ENCODE peak calls at places on chromosome 13, in nine cellular contexts. One of them, this sample, is unnamed.

GRCh38 chr13:49927755-49928154 is 8.4 kb downstream of the SPRYD7 start:
- DNase-seq in neural crest cell: no peak
- DNase-seq in nephron progenitor cell: no peak
- DNase-seq in right atrium auricular region: no peak
- DNase-seq in hepatocyte: no peak
- DNase-seq in HFF-Myc: no peak
- DNase-seq in WTC11: no peak
- DNase-seq in heart right ventricle: no peak
- DNase-seq in activated CD8-positive, alpha-beta T cell treated with anti-CD3 and anti-CD28 coated beads for 36 hours: no peak
- DNase-seq in this sample: no peak

GRCh38 chr13:44396963-44397580 is 23.4 kb downstream of the SERP2 start:
- DNase-seq in neural crest cell: no peak
- DNase-seq in nephron progenitor cell: peak
- DNase-seq in right atrium auricular region: no peak
- DNase-seq in hepatocyte: peak
- DNase-seq in HFF-Myc: no peak
- DNase-seq in WTC11: no peak
- DNase-seq in heart right ventricle: peak
- DNase-seq in activated CD8-positive, alpha-beta T cell treated with anti-CD3 and anti-CD28 coated beads for 36 hours: no peak
- DNase-seq in this sample: no peak

GRCh38 chr13:66574606-66575005 is 655.5 kb downstream of the PCDH9 start:
- DNase-seq in neural crest cell: no peak
- DNase-seq in nephron progenitor cell: no peak
- DNase-seq in right atrium auricular region: no peak
- DNase-seq in hepatocyte: no peak
- DNase-seq in HFF-Myc: no peak
- DNase-seq in WTC11: no peak
- DNase-seq in heart right ventricle: no peak
- DNase-seq in activated CD8-positive, alpha-beta T cell treated with anti-CD3 and anti-CD28 coated beads for 36 hours: no peak
- DNase-seq in this sample: no peak

GRCh38 chr13:91567485-91568207 is 169.2 kb downstream of the GPC5 start:
- DNase-seq in neural crest cell: no peak
- DNase-seq in nephron progenitor cell: no peak
- DNase-seq in right atrium auricular region: no peak
- DNase-seq in hepatocyte: no peak
- DNase-seq in HFF-Myc: no peak
- DNase-seq in WTC11: no peak
- DNase-seq in heart right ventricle: no peak
- DNase-seq in activated CD8-positive, alpha-beta T cell treated with anti-CD3 and anti-CD28 coated beads for 36 hours: no peak
- DNase-seq in this sample: no peak

GRCh38 chr13:56906909-56907308 is 233.8 kb upstream of the PRR20A start:
- DNase-seq in neural crest cell: no peak
- DNase-seq in nephron progenitor cell: no peak
- DNase-seq in right atrium auricular region: no peak
- DNase-seq in hepatocyte: no peak
- DNase-seq in HFF-Myc: no peak
- DNase-seq in WTC11: no peak
- DNase-seq in heart right ventricle: no peak
- DNase-seq in activated CD8-positive, alpha-beta T cell treated with anti-CD3 and anti-CD28 coated beads for 36 hours: no peak
- DNase-seq in this sample: no peak

GRCh38 chr13:50592412-50593145 is 250.9 kb downstream of the DLEU7 start:
- DNase-seq in neural crest cell: no peak
- DNase-seq in nephron progenitor cell: no peak
- DNase-seq in right atrium auricular region: no peak
- DNase-seq in hepatocyte: no peak
- DNase-seq in HFF-Myc: no peak
- DNase-seq in WTC11: no peak
- DNase-seq in heart right ventricle: no peak
- DNase-seq in activated CD8-positive, alpha-beta T cell treated with anti-CD3 and anti-CD28 coated beads for 36 hours: no peak
- DNase-seq in this sample: no peak

GRCh38 chr13:31096624-31097302 is 64.9 kb downstream of the HSPH1 start:
- DNase-seq in neural crest cell: no peak
- DNase-seq in nephron progenitor cell: no peak
- DNase-seq in right atrium auricular region: no peak
- DNase-seq in hepatocyte: no peak
- DNase-seq in HFF-Myc: no peak
- DNase-seq in WTC11: no peak
- DNase-seq in heart right ventricle: no peak
- DNase-seq in activated CD8-positive, alpha-beta T cell treated with anti-CD3 and anti-CD28 coated beads for 36 hours: no peak
- DNase-seq in this sample: no peak

GRCh38 chr13:98798849-98799645 is 46.6 kb upstream of the SLC15A1 start:
- DNase-seq in neural crest cell: no peak
- DNase-seq in nephron progenitor cell: no peak
- DNase-seq in right atrium auricular region: no peak
- DNase-seq in hepatocyte: no peak
- DNase-seq in HFF-Myc: peak
- DNase-seq in WTC11: no peak
- DNase-seq in heart right ventricle: no peak
- DNase-seq in activated CD8-positive, alpha-beta T cell treated with anti-CD3 and anti-CD28 coated beads for 36 hours: no peak
- DNase-seq in this sample: no peak

GRCh38 chr13:48142437-48142836 is 47.5 kb upstream of the MED4 start:
- DNase-seq in neural crest cell: no peak
- DNase-seq in nephron progenitor cell: no peak
- DNase-seq in right atrium auricular region: no peak
- DNase-seq in hepatocyte: no peak
- DNase-seq in HFF-Myc: no peak
- DNase-seq in WTC11: no peak
- DNase-seq in heart right ventricle: no peak
- DNase-seq in activated CD8-positive, alpha-beta T cell treated with anti-CD3 and anti-CD28 coated beads for 36 hours: no peak
- DNase-seq in this sample: peak

GRCh38 chr13:35526577-35526976 is 50.1 kb upstream of the MAB21L1 start:
- DNase-seq in neural crest cell: no peak
- DNase-seq in nephron progenitor cell: no peak
- DNase-seq in right atrium auricular region: no peak
- DNase-seq in hepatocyte: no peak
- DNase-seq in HFF-Myc: no peak
- DNase-seq in WTC11: no peak
- DNase-seq in heart right ventricle: no peak
- DNase-seq in activated CD8-positive, alpha-beta T cell treated with anti-CD3 and anti-CD28 coated beads for 36 hours: no peak
- DNase-seq in this sample: no peak

GRCh38 chr13:23960566-23961156 is 63.4 kb upstream of the C1QTNF9B start:
- DNase-seq in neural crest cell: no peak
- DNase-seq in nephron progenitor cell: peak
- DNase-seq in right atrium auricular region: no peak
- DNase-seq in hepatocyte: peak
- DNase-seq in HFF-Myc: no peak
- DNase-seq in WTC11: no peak
- DNase-seq in heart right ventricle: no peak
- DNase-seq in activated CD8-positive, alpha-beta T cell treated with anti-CD3 and anti-CD28 coated beads for 36 hours: peak
- DNase-seq in this sample: no peak

GRCh38 chr13:20993661-20994440 is 67.5 kb downstream of the LATS2 start:
- DNase-seq in neural crest cell: no peak
- DNase-seq in nephron progenitor cell: no peak
- DNase-seq in right atrium auricular region: peak
- DNase-seq in hepatocyte: no peak
- DNase-seq in HFF-Myc: peak
- DNase-seq in WTC11: no peak
- DNase-seq in heart right ventricle: no peak
- DNase-seq in activated CD8-positive, alpha-beta T cell treated with anti-CD3 and anti-CD28 coated beads for 36 hours: no peak
- DNase-seq in this sample: no peak

GRCh38 chr13:50421457-50422130 is 406.4 kb downstream of the KCNRG start:
- DNase-seq in neural crest cell: no peak
- DNase-seq in nephron progenitor cell: no peak
- DNase-seq in right atrium auricular region: no peak
- DNase-seq in hepatocyte: no peak
- DNase-seq in HFF-Myc: peak
- DNase-seq in WTC11: no peak
- DNase-seq in heart right ventricle: no peak
- DNase-seq in activated CD8-positive, alpha-beta T cell treated with anti-CD3 and anti-CD28 coated beads for 36 hours: no peak
- DNase-seq in this sample: no peak

GRCh38 chr13:99471231-99472202 is 29.8 kb upstream of the TM9SF2 start:
- DNase-seq in neural crest cell: no peak
- DNase-seq in nephron progenitor cell: no peak
- DNase-seq in right atrium auricular region: no peak
- DNase-seq in hepatocyte: no peak
- DNase-seq in HFF-Myc: no peak
- DNase-seq in WTC11: no peak
- DNase-seq in heart right ventricle: no peak
- DNase-seq in activated CD8-positive, alpha-beta T cell treated with anti-CD3 and anti-CD28 coated beads for 36 hours: no peak
- DNase-seq in this sample: no peak

GRCh38 chr13:70023506-70023905 is 84.1 kb upstream of the ATXN8OS start:
- DNase-seq in neural crest cell: no peak
- DNase-seq in nephron progenitor cell: no peak
- DNase-seq in right atrium auricular region: no peak
- DNase-seq in hepatocyte: no peak
- DNase-seq in HFF-Myc: no peak
- DNase-seq in WTC11: no peak
- DNase-seq in heart right ventricle: no peak
- DNase-seq in activated CD8-positive, alpha-beta T cell treated with anti-CD3 and anti-CD28 coated beads for 36 hours: no peak
- DNase-seq in this sample: no peak

GRCh38 chr13:36848228-36848982 is 29.4 kb downstream of the RFXAP start:
- DNase-seq in neural crest cell: no peak
- DNase-seq in nephron progenitor cell: no peak
- DNase-seq in right atrium auricular region: no peak
- DNase-seq in hepatocyte: no peak
- DNase-seq in HFF-Myc: no peak
- DNase-seq in WTC11: peak
- DNase-seq in heart right ventricle: no peak
- DNase-seq in activated CD8-positive, alpha-beta T cell treated with anti-CD3 and anti-CD28 coated beads for 36 hours: peak
- DNase-seq in this sample: no peak

GRCh38 chr13:99980201-99981114 is 1.1 kb upstream of the ZIC2 start:
- DNase-seq in neural crest cell: no peak
- DNase-seq in nephron progenitor cell: peak
- DNase-seq in right atrium auricular region: peak
- DNase-seq in hepatocyte: peak
- DNase-seq in HFF-Myc: no peak
- DNase-seq in WTC11: peak
- DNase-seq in heart right ventricle: no peak
- DNase-seq in activated CD8-positive, alpha-beta T cell treated with anti-CD3 and anti-CD28 coated beads for 36 hours: peak
- DNase-seq in this sample: peak

GRCh38 chr13:109764474-109765292 is 21.7 kb downstream of the IRS2 start:
- DNase-seq in neural crest cell: no peak
- DNase-seq in nephron progenitor cell: no peak
- DNase-seq in right atrium auricular region: no peak
- DNase-seq in hepatocyte: no peak
- DNase-seq in HFF-Myc: no peak
- DNase-seq in WTC11: no peak
- DNase-seq in heart right ventricle: no peak
- DNase-seq in activated CD8-positive, alpha-beta T cell treated with anti-CD3 and anti-CD28 coated beads for 36 hours: peak
- DNase-seq in this sample: no peak

GRCh38 chr13:35909837-35910236 is 221.3 kb downstream of the DCLK1 start:
- DNase-seq in neural crest cell: no peak
- DNase-seq in nephron progenitor cell: no peak
- DNase-seq in right atrium auricular region: no peak
- DNase-seq in hepatocyte: no peak
- DNase-seq in HFF-Myc: no peak
- DNase-seq in WTC11: no peak
- DNase-seq in heart right ventricle: no peak
- DNase-seq in activated CD8-positive, alpha-beta T cell treated with anti-CD3 and anti-CD28 coated beads for 36 hours: no peak
- DNase-seq in this sample: no peak

GRCh38 chr13:24624801-24625231 is 55.4 kb upstream of the ATP12A start:
- DNase-seq in neural crest cell: no peak
- DNase-seq in nephron progenitor cell: no peak
- DNase-seq in right atrium auricular region: no peak
- DNase-seq in hepatocyte: no peak
- DNase-seq in HFF-Myc: no peak
- DNase-seq in WTC11: no peak
- DNase-seq in heart right ventricle: no peak
- DNase-seq in activated CD8-positive, alpha-beta T cell treated with anti-CD3 and anti-CD28 coated beads for 36 hours: no peak
- DNase-seq in this sample: no peak

GRCh38 chr13:24074687-24075086 is 85.8 kb upstream of the SPATA13 start:
- DNase-seq in neural crest cell: no peak
- DNase-seq in nephron progenitor cell: no peak
- DNase-seq in right atrium auricular region: peak
- DNase-seq in hepatocyte: no peak
- DNase-seq in HFF-Myc: no peak
- DNase-seq in WTC11: no peak
- DNase-seq in heart right ventricle: no peak
- DNase-seq in activated CD8-positive, alpha-beta T cell treated with anti-CD3 and anti-CD28 coated beads for 36 hours: no peak
- DNase-seq in this sample: no peak

GRCh38 chr13:76861859-76862258 is 24.3 kb downstream of the KCTD12 start:
- DNase-seq in neural crest cell: no peak
- DNase-seq in nephron progenitor cell: no peak
- DNase-seq in right atrium auricular region: no peak
- DNase-seq in hepatocyte: no peak
- DNase-seq in HFF-Myc: no peak
- DNase-seq in WTC11: no peak
- DNase-seq in heart right ventricle: no peak
- DNase-seq in activated CD8-positive, alpha-beta T cell treated with anti-CD3 and anti-CD28 coated beads for 36 hours: no peak
- DNase-seq in this sample: no peak

GRCh38 chr13:110812111-110812868 is 98.8 kb downstream of the ING1 start:
- DNase-seq in neural crest cell: no peak
- DNase-seq in nephron progenitor cell: no peak
- DNase-seq in right atrium auricular region: peak
- DNase-seq in hepatocyte: no peak
- DNase-seq in HFF-Myc: no peak
- DNase-seq in WTC11: peak
- DNase-seq in heart right ventricle: no peak
- DNase-seq in activated CD8-positive, alpha-beta T cell treated with anti-CD3 and anti-CD28 coated beads for 36 hours: no peak
- DNase-seq in this sample: no peak
- TF ChIP-seq CTCF in neural crest cell: no peak
- TF ChIP-seq CTCF in nephron progenitor cell: no peak
- TF ChIP-seq CTCF in right atrium auricular region: no peak
- TF ChIP-seq CTCF in hepatocyte: no peak
- TF ChIP-seq CTCF in HFF-Myc: no peak
- TF ChIP-seq CTCF in WTC11: no peak
- TF ChIP-seq CTCF in heart right ventricle: peak
- TF ChIP-seq CTCF in activated CD8-positive, alpha-beta T cell treated with anti-CD3 and anti-CD28 coated beads for 36 hours: no peak
- TF ChIP-seq CTCF in this sample: no peak

GRCh38 chr13:112670118-112670517 is 19.7 kb upstream of the ATP11A start:
- DNase-seq in neural crest cell: no peak
- DNase-seq in nephron progenitor cell: no peak
- DNase-seq in right atrium auricular region: no peak
- DNase-seq in hepatocyte: peak
- DNase-seq in HFF-Myc: no peak
- DNase-seq in WTC11: no peak
- DNase-seq in heart right ventricle: no peak
- DNase-seq in activated CD8-positive, alpha-beta T cell treated with anti-CD3 and anti-CD28 coated beads for 36 hours: no peak
- DNase-seq in this sample: no peak
- TF ChIP-seq CTCF in neural crest cell: no peak
- TF ChIP-seq CTCF in nephron progenitor cell: no peak
- TF ChIP-seq CTCF in right atrium auricular region: no peak
- TF ChIP-seq CTCF in hepatocyte: no peak
- TF ChIP-seq CTCF in HFF-Myc: no peak
- TF ChIP-seq CTCF in WTC11: no peak
- TF ChIP-seq CTCF in heart right ventricle: no peak
- TF ChIP-seq CTCF in activated CD8-positive, alpha-beta T cell treated with anti-CD3 and anti-CD28 coated beads for 36 hours: no peak
- TF ChIP-seq CTCF in this sample: no peak

GRCh38 chr13:94535231-94535630 is 55.7 kb upstream of the DCT start:
- DNase-seq in neural crest cell: no peak
- DNase-seq in nephron progenitor cell: no peak
- DNase-seq in right atrium auricular region: no peak
- DNase-seq in hepatocyte: no peak
- DNase-seq in HFF-Myc: no peak
- DNase-seq in WTC11: no peak
- DNase-seq in heart right ventricle: no peak
- DNase-seq in activated CD8-positive, alpha-beta T cell treated with anti-CD3 and anti-CD28 coated beads for 36 hours: no peak
- DNase-seq in this sample: no peak
- TF ChIP-seq CTCF in neural crest cell: no peak
- TF ChIP-seq CTCF in nephron progenitor cell: no peak
- TF ChIP-seq CTCF in right atrium auricular region: no peak
- TF ChIP-seq CTCF in hepatocyte: no peak
- TF ChIP-seq CTCF in HFF-Myc: no peak
- TF ChIP-seq CTCF in WTC11: no peak
- TF ChIP-seq CTCF in heart right ventricle: no peak
- TF ChIP-seq CTCF in activated CD8-positive, alpha-beta T cell treated with anti-CD3 and anti-CD28 coated beads for 36 hours: no peak
- TF ChIP-seq CTCF in this sample: no peak

GRCh38 chr13:88005188-88005587 is 334.0 kb downstream of the SLITRK5 start:
- DNase-seq in neural crest cell: no peak
- DNase-seq in nephron progenitor cell: no peak
- DNase-seq in right atrium auricular region: no peak
- DNase-seq in hepatocyte: no peak
- DNase-seq in HFF-Myc: no peak
- DNase-seq in WTC11: no peak
- DNase-seq in heart right ventricle: no peak
- DNase-seq in activated CD8-positive, alpha-beta T cell treated with anti-CD3 and anti-CD28 coated beads for 36 hours: no peak
- DNase-seq in this sample: no peak
- TF ChIP-seq CTCF in neural crest cell: no peak
- TF ChIP-seq CTCF in nephron progenitor cell: no peak
- TF ChIP-seq CTCF in right atrium auricular region: no peak
- TF ChIP-seq CTCF in hepatocyte: peak
- TF ChIP-seq CTCF in HFF-Myc: no peak
- TF ChIP-seq CTCF in WTC11: no peak
- TF ChIP-seq CTCF in heart right ventricle: no peak
- TF ChIP-seq CTCF in activated CD8-positive, alpha-beta T cell treated with anti-CD3 and anti-CD28 coated beads for 36 hours: no peak
- TF ChIP-seq CTCF in this sample: no peak

This sample was measured in GM10248.